ENCODE peak calls at places on chromosomes 2 and 18, in eight cellular contexts. J, V, E, H, Z, S, L and X are unnamed samples.
A peak's percentile ranks its signal among the peaks of the same experiment; 100 is the strongest.

GRCh38 chr2:215277942-215278341 is 33.9 kb upstream of the ATIC start:
- DNase-seq in H (no peak), E (no peak), Z (no peak), L (no peak), V (no peak), S (no peak), J (no peak), X (no peak)

GRCh38 chr2:42102606-42103450 is 55.0 kb downstream of the PKDCC start:
- DNase-seq in V (no peak), Z (no peak), H (no peak), J (no peak), S (peak; percentile 70), E (no peak), L (peak; percentile 61), X (peak; percentile 67)

GRCh38 chr2:39660612-39661196 is 5.0 kb upstream of the TMEM178A start:
- DNase-seq in J (no peak), Z (no peak), V (no peak), S (no peak), L (no peak), H (peak; percentile 86), E (no peak), X (no peak)

GRCh38 chr18:63897072-63897471 is 9.6 kb downstream of the SERPINB2 start:
- DNase-seq in H (no peak), V (no peak), E (no peak), J (no peak), L (no peak), S (no peak), Z (no peak), X (no peak)

GRCh38 chr2:211879323-211879722 is 659.3 kb downstream of the ERBB4 start:
- DNase-seq in E (no peak), H (no peak), J (no peak), V (no peak), L (no peak), Z (no peak), S (no peak), X (no peak)

GRCh38 chr2:85766214-85766613 is 12.4 kb downstream of the ATOH8 start:
- DNase-seq in Z (no peak), J (no peak), E (no peak), S (no peak), L (no peak), H (no peak), V (no peak), X (no peak)

GRCh38 chr2:214713080-214713830 is 96.2 kb downstream of the BARD1 start:
- DNase-seq in V (no peak), E (no peak), J (no peak), H (no peak), Z (no peak), L (no peak), S (no peak), X (no peak)

GRCh38 chr2:67516899-67517530 is 119.9 kb downstream of the ETAA1 start:
- DNase-seq in Z (no peak), H (no peak), V (peak; percentile 51), L (no peak), E (no peak), J (no peak), S (no peak), X (no peak)

GRCh38 chr18:25253136-25253535 is 98.8 kb downstream of the ZNF521 start:
- DNase-seq in V (no peak), E (no peak), Z (no peak), J (no peak), H (no peak), S (no peak), L (no peak), X (no peak)

GRCh38 chr2:54423213-54423612 is 32.9 kb upstream of the SPTBN1 start:
- DNase-seq in L (no peak), V (no peak), E (no peak), S (no peak), H (peak; percentile 85), J (no peak), Z (no peak), X (no peak)

GRCh38 chr18:35387367-35387685 is 10.2 kb upstream of the ZNF396 start:
- DNase-seq in H (no peak), S (no peak), V (no peak), E (no peak), Z (no peak), L (no peak), J (no peak), X (no peak)